ENCODE peak calls at places on chromosomes 13 and 19, in seven cellular contexts. One of them, this sample, is unnamed.

GRCh38 chr19:1177322-1178114 is 3.5 kb upstream of the SBNO2 start:
- DNase-seq in IMR-90: peak
- DNase-seq in K562: no peak
- DNase-seq in H1: no peak
- DNase-seq in A549: peak
- DNase-seq in HCT116: peak
- DNase-seq in SK-N-SH: no peak
- DNase-seq in this sample: no peak

GRCh38 chr19:17335575-17335974 is 920 bp upstream of the ANO8 start:
- DNase-seq in IMR-90: no peak
- DNase-seq in K562: no peak
- DNase-seq in H1: no peak
- DNase-seq in A549: no peak
- DNase-seq in HCT116: no peak
- DNase-seq in SK-N-SH: no peak
- DNase-seq in this sample: no peak

GRCh38 chr13:48156466-48156865 is 61.6 kb upstream of the MED4 start:
- DNase-seq in IMR-90: no peak
- DNase-seq in K562: no peak
- DNase-seq in H1: no peak
- DNase-seq in A549: no peak
- DNase-seq in HCT116: peak
- DNase-seq in SK-N-SH: no peak
- DNase-seq in this sample: no peak

GRCh38 chr19:53977991-53978731 is 13.3 kb upstream of the CACNG6 start:
- DNase-seq in IMR-90: peak
- DNase-seq in K562: peak
- DNase-seq in H1: peak
- DNase-seq in A549: peak
- DNase-seq in HCT116: peak
- DNase-seq in SK-N-SH: peak
- DNase-seq in this sample: no peak

GRCh38 chr13:48496796-48497195 is 36.1 kb downstream of the RCBTB2 start:
- DNase-seq in IMR-90: no peak
- DNase-seq in K562: no peak
- DNase-seq in H1: no peak
- DNase-seq in A549: no peak
- DNase-seq in HCT116: no peak
- DNase-seq in SK-N-SH: no peak
- DNase-seq in this sample: no peak

GRCh38 chr19:14476663-14477401 is 1.7 kb upstream of the PTGER1 start:
- DNase-seq in IMR-90: peak
- DNase-seq in K562: peak
- DNase-seq in H1: no peak
- DNase-seq in A549: peak
- DNase-seq in HCT116: peak
- DNase-seq in SK-N-SH: peak
- DNase-seq in this sample: no peak

GRCh38 chr19:33376931-33377557 is 3.5 kb downstream of the CEBPG start:
- DNase-seq in IMR-90: no peak
- DNase-seq in K562: no peak
- DNase-seq in H1: no peak
- DNase-seq in A549: peak
- DNase-seq in HCT116: no peak
- DNase-seq in SK-N-SH: no peak
- DNase-seq in this sample: no peak

GRCh38 chr13:74046461-74046860 is 87.7 kb downstream of the KLF12 start:
- DNase-seq in IMR-90: peak
- DNase-seq in K562: no peak
- DNase-seq in H1: no peak
- DNase-seq in A549: no peak
- DNase-seq in HCT116: no peak
- DNase-seq in SK-N-SH: no peak
- DNase-seq in this sample: no peak

GRCh38 chr13:59230484-59231264 is 933.1 kb downstream of the DIAPH3 start:
- DNase-seq in IMR-90: no peak
- DNase-seq in K562: no peak
- DNase-seq in H1: no peak
- DNase-seq in A549: no peak
- DNase-seq in HCT116: no peak
- DNase-seq in SK-N-SH: no peak
- DNase-seq in this sample: no peak

GRCh38 chr19:47022541-47023447 is 3.2 kb downstream of the NPAS1 start:
- DNase-seq in IMR-90: no peak
- DNase-seq in K562: no peak
- DNase-seq in H1: no peak
- DNase-seq in A549: no peak
- DNase-seq in HCT116: no peak
- DNase-seq in SK-N-SH: no peak
- DNase-seq in this sample: no peak

GRCh38 chr19:12985049-12985776 is 10.1 kb upstream of the NFIX start:
- DNase-seq in IMR-90: peak
- DNase-seq in K562: peak
- DNase-seq in H1: no peak
- DNase-seq in A549: no peak
- DNase-seq in HCT116: peak
- DNase-seq in SK-N-SH: no peak
- DNase-seq in this sample: no peak
- TF ChIP-seq RAD21 in IMR-90: no peak
- TF ChIP-seq RAD21 in K562: peak
- TF ChIP-seq RAD21 in H1: no peak
- TF ChIP-seq RAD21 in A549: no peak
- TF ChIP-seq RAD21 in HCT116: no peak
- TF ChIP-seq RAD21 in SK-N-SH: no peak
- TF ChIP-seq RAD21 in this sample: no peak

DNA sequence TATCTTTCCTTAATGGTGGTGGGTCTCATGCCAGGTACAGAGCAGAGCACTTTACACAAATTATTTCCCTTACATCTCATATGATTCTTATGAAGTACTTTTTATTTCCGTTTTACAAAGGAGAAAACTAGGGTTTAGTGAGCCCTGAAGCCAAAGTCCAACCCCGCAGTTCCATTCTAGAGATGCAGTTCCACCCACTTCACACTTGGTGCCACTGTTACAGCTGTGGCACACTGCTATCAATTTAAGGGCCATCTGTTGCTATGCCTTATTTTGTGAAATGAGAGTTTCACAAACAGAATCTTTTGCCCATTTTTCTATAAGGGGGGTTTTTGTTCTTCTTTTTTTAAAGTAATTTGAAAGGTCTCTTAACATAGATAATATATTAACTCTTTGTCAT is 12.9 kb downstream of the MIPEP start:
- DNase-seq in IMR-90: peak
- DNase-seq in K562: no peak
- DNase-seq in H1: no peak
- DNase-seq in A549: peak
- DNase-seq in HCT116: no peak
- DNase-seq in SK-N-SH: peak
- DNase-seq in this sample: no peak
- TF ChIP-seq RAD21 in IMR-90: peak
- TF ChIP-seq RAD21 in K562: no peak
- TF ChIP-seq RAD21 in H1: peak
- TF ChIP-seq RAD21 in A549: peak
- TF ChIP-seq RAD21 in HCT116: peak
- TF ChIP-seq RAD21 in SK-N-SH: peak
- TF ChIP-seq RAD21 in this sample: peak

GRCh38 chr13:113151745-113152707 is 6.4 kb upstream of the PROZ start:
- DNase-seq in IMR-90: peak
- DNase-seq in K562: no peak
- DNase-seq in H1: no peak
- DNase-seq in A549: no peak
- DNase-seq in HCT116: no peak
- DNase-seq in SK-N-SH: no peak
- DNase-seq in this sample: no peak
- TF ChIP-seq RAD21 in IMR-90: no peak
- TF ChIP-seq RAD21 in K562: no peak
- TF ChIP-seq RAD21 in H1: no peak
- TF ChIP-seq RAD21 in A549: no peak
- TF ChIP-seq RAD21 in HCT116: no peak
- TF ChIP-seq RAD21 in SK-N-SH: no peak
- TF ChIP-seq RAD21 in this sample: no peak

DNA sequence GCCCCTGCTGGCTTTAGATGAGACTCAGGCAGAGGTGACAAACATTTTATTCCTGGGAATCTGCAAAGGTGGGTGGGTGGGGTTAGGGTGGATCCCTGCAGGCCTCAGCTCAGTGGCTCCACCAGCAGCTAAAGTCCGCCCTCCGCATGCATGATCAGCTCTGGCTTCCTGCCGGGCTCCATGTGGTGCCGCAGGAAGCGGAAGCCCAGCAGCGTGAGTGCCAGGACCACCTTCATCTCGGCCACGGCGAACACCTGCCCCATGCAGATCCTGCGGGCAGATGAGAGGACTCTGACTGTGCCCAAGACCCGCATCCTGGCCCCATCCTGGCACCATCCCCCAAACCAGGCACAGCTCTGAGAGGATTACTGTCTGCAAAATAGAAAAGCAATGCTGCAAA is 26.3 kb downstream of the CYP4F2 start:
- DNase-seq in IMR-90: no peak
- DNase-seq in K562: peak
- DNase-seq in H1: no peak
- DNase-seq in A549: no peak
- DNase-seq in HCT116: peak
- DNase-seq in SK-N-SH: no peak
- DNase-seq in this sample: no peak
- TF ChIP-seq RAD21 in IMR-90: no peak
- TF ChIP-seq RAD21 in K562: no peak
- TF ChIP-seq RAD21 in H1: no peak
- TF ChIP-seq RAD21 in A549: no peak
- TF ChIP-seq RAD21 in HCT116: no peak
- TF ChIP-seq RAD21 in SK-N-SH: no peak
- TF ChIP-seq RAD21 in this sample: no peak

This sample was measured in GM12878.